ENCODE peak calls at places on chromosome 19, in eight cellular contexts. One of them, this sample, is unnamed.

GRCh38 chr19:4010808-4011110 is 3.2 kb downstream of the PIAS4 start:
- DNase-seq in hepatocyte: peak
- DNase-seq in amygdala: no peak
- DNase-seq in NCI-H460: no peak
- DNase-seq in AG09319: no peak
- DNase-seq in choroid plexus epithelial cell: no peak
- DNase-seq in B cell: no peak
- DNase-seq in T-helper 9 cell: no peak
- DNase-seq in this sample: no peak

GRCh38 chr19:4444765-4445741 is 12.5 kb downstream of the UBXN6 start:
- DNase-seq in choroid plexus epithelial cell: peak
- DNase-seq in hepatocyte: no peak
- DNase-seq in amygdala: no peak
- DNase-seq in B cell: no peak
- DNase-seq in AG09319: no peak
- DNase-seq in NCI-H460: no peak
- DNase-seq in T-helper 9 cell: no peak
- DNase-seq in this sample: no peak

GRCh38 chr19:48121909-48122371 is 11.3 kb upstream of the PLA2G4C start:
- DNase-seq in B cell: no peak
- DNase-seq in T-helper 9 cell: no peak
- DNase-seq in choroid plexus epithelial cell: peak
- DNase-seq in amygdala: no peak
- DNase-seq in NCI-H460: no peak
- DNase-seq in hepatocyte: no peak
- DNase-seq in AG09319: no peak
- DNase-seq in this sample: no peak

GRCh38 chr19:45958763-45959516 is 14.7 kb downstream of the NOVA2 start:
- DNase-seq in AG09319: no peak
- DNase-seq in amygdala: no peak
- DNase-seq in hepatocyte: no peak
- DNase-seq in NCI-H460: no peak
- DNase-seq in choroid plexus epithelial cell: no peak
- DNase-seq in B cell: no peak
- DNase-seq in T-helper 9 cell: no peak
- DNase-seq in this sample: peak

GRCh38 chr19:43432866-43433673 is 18.4 kb downstream of the TEX101 start:
- DNase-seq in choroid plexus epithelial cell: peak
- DNase-seq in T-helper 9 cell: peak
- DNase-seq in amygdala: no peak
- DNase-seq in NCI-H460: peak
- DNase-seq in AG09319: no peak
- DNase-seq in hepatocyte: peak
- DNase-seq in B cell: peak
- DNase-seq in this sample: peak

GRCh38 chr19:57560049-57560491 is 407 bp upstream of the ZNF550 start:
- DNase-seq in B cell: no peak
- DNase-seq in NCI-H460: peak
- DNase-seq in T-helper 9 cell: no peak
- DNase-seq in choroid plexus epithelial cell: peak
- DNase-seq in amygdala: no peak
- DNase-seq in AG09319: no peak
- DNase-seq in hepatocyte: no peak
- DNase-seq in this sample: peak

GRCh38 chr19:49953376-49953775 is 7.6 kb downstream of the SIGLEC11 start:
- DNase-seq in choroid plexus epithelial cell: no peak
- DNase-seq in hepatocyte: no peak
- DNase-seq in amygdala: no peak
- DNase-seq in B cell: no peak
- DNase-seq in T-helper 9 cell: no peak
- DNase-seq in AG09319: no peak
- DNase-seq in NCI-H460: no peak
- DNase-seq in this sample: no peak

GRCh38 chr19:7522923-7523667 is 671 bp downstream of the MCOLN1 start:
- DNase-seq in choroid plexus epithelial cell: no peak
- DNase-seq in NCI-H460: no peak
- DNase-seq in hepatocyte: peak
- DNase-seq in B cell: no peak
- DNase-seq in T-helper 9 cell: no peak
- DNase-seq in AG09319: no peak
- DNase-seq in amygdala: no peak
- DNase-seq in this sample: peak

GRCh38 chr19:46378268-46378667 is 31.4 kb downstream of the PPP5C start:
- DNase-seq in hepatocyte: peak
- DNase-seq in AG09319: peak
- DNase-seq in choroid plexus epithelial cell: peak
- DNase-seq in NCI-H460: no peak
- DNase-seq in B cell: no peak
- DNase-seq in T-helper 9 cell: no peak
- DNase-seq in amygdala: no peak
- DNase-seq in this sample: peak

GRCh38 chr19:7191946-7192691 is 102.1 kb downstream of the INSR start:
- DNase-seq in B cell: no peak
- DNase-seq in T-helper 9 cell: peak
- DNase-seq in hepatocyte: no peak
- DNase-seq in NCI-H460: no peak
- DNase-seq in amygdala: no peak
- DNase-seq in AG09319: no peak
- DNase-seq in choroid plexus epithelial cell: no peak
- DNase-seq in this sample: no peak

GRCh38 chr19:50330365-50331078 is 1.3 kb upstream of the KCNC3 start:
- DNase-seq in NCI-H460: peak
- DNase-seq in AG09319: no peak
- DNase-seq in hepatocyte: peak
- DNase-seq in amygdala: no peak
- DNase-seq in T-helper 9 cell: peak
- DNase-seq in choroid plexus epithelial cell: peak
- DNase-seq in B cell: peak
- DNase-seq in this sample: no peak